ENCODE peak calls at places on chromosomes 3 and 15, in five cellular contexts. W is HepG2, X is HFF-Myc, B is AG04450, D is heart left ventricle. Q is an unnamed sample.
A peak's percentile ranks its signal among the peaks of the same experiment; 100 is the strongest.

GRCh38 chr15:86915811-86916331 is 836.2 kb downstream of the AGBL1 start:
- DNase-seq in D (no peak), B (peak; percentile 7), W (peak; percentile 31), X (peak; percentile 1), Q (peak; percentile 29)

GRCh38 chr15:93210995-93211394 is 122.0 kb upstream of the RGMA start:
- DNase-seq in W (no peak), X (no peak), D (no peak), B (no peak), Q (no peak)

GRCh38 chr15:48358229-48358641 is 27.0 kb downstream of the DUT start:
- DNase-seq in W (no peak), D (no peak), X (peak; percentile 55), B (no peak), Q (no peak)

GRCh38 chr15:78752492-78753358 is 58.5 kb downstream of the ADAMTS7 start:
- DNase-seq in W (no peak), X (no peak), D (peak; percentile 51), B (no peak), Q (no peak)

GRCh38 chr3:184345678-184346144 is 8.3 kb downstream of the FAM131A start:
- DNase-seq in B (no peak), D (peak; percentile 61), X (no peak), W (peak; percentile 84), Q (peak; percentile 60)

GRCh38 chr15:50542051-50542450 is 4.4 kb downstream of the USP50 start:
- DNase-seq in X (peak; percentile 83), B (no peak), W (peak; percentile 11), D (no peak), Q (no peak)

GRCh38 chr3:158794936-158795518 is 6.8 kb upstream of the MFSD1 start:
- DNase-seq in W (peak; percentile 32), D (no peak), B (no peak), X (no peak), Q (no peak)

GRCh38 chr15:31571676-31572075 is 245.0 kb downstream of the KLF13 start:
- DNase-seq in X (no peak), W (no peak), D (no peak), B (no peak), Q (no peak)

GRCh38 chr3:141337523-141337854 is 30.8 kb upstream of the ZBTB38 start:
- DNase-seq in X (no peak), B (no peak), D (no peak), W (no peak), Q (no peak)

GRCh38 chr3:100067589-100067988 is 46.7 kb downstream of the FILIP1L start:
- DNase-seq in W (no peak), B (no peak), D (no peak), X (no peak), Q (no peak)

GRCh38 chr15:99365232-99365631 is 114.0 kb downstream of the LRRC28 start:
- DNase-seq in W (no peak), B (no peak), D (no peak), X (no peak), Q (no peak)

GRCh38 chr3:169863458-169863899 is 6.3 kb downstream of the LRRC31 start:
- DNase-seq in X (peak; percentile 56), D (peak; percentile 43), W (peak; percentile 55), B (peak; percentile 34), Q (peak; percentile 55)

GRCh38 chr3:188929138-188929537 is 242.6 kb upstream of the TPRG1 start:
- DNase-seq in X (no peak), W (peak; percentile 35), B (no peak), D (no peak), Q (no peak)
- TF ChIP-seq CTCF in X (no peak), W (peak; percentile 71), B (peak; percentile 15), D (no peak), Q (peak; percentile 15)

GRCh38 chr3:42226470-42227425 is 39.2 kb downstream of the CCK start:
- DNase-seq in W (no peak), B (no peak), D (no peak), X (no peak), Q (no peak)

GRCh38 chr3:42228796-42229195 is 37.2 kb downstream of the CCK start:
- DNase-seq in W (peak; percentile 20), X (no peak), B (no peak), D (no peak), Q (no peak)

GRCh38 chr3:42229266-42229941 is 36.6 kb downstream of the CCK start:
- DNase-seq in X (no peak), D (no peak), W (no peak), B (no peak), Q (no peak)

GRCh38 chr3:42230860-42231259 is 35.1 kb downstream of the CCK start:
- DNase-seq in W (no peak), D (no peak), B (no peak), X (no peak), Q (no peak)

DNA sequence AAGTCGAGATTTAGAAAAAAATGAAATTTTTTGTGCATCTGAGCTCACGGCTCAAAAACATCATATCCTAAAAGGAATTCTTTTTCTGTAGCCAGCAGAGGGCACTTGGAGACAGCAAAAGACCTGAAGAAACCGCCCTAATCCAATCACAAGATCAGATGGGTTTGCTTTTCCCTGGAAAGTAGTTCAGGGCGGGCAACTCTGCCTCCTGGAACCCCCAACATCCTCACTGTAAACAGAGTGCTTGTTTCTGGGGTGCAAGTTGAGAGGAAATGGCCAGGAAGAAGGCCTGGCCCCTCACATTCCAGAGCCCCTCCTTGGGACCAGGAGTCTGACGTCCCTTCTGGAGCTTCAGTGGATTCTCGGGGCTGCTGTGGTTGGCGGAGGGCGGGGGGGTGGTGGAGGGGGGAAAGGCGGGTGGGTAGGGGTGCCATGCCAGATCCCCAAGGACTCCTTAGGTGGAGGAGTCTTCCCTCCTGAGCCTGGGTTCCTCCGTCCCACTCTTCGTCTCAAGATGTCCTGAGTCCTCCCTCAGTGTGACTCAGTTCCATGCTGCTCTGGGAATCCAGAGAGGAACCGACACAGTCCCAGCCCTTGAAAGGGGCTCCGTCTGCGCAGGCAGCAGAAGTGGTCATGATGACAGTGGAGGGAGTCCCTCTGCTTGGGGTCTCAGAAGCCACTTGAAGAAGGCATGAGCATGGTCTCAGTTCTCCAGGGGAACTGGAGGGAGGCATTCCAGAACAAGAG is 35.9 kb downstream of the CCK start:
- DNase-seq in B (peak; percentile 33), W (peak; percentile 50), D (no peak), X (peak; percentile 29), Q (no peak)
- H3K4me3 ChIP-seq in B (no peak overlapping the region), W (no peak overlapping the region), D (no peak overlapping the region), X (no peak overlapping the region), Q (no peak overlapping the region)

DNA sequence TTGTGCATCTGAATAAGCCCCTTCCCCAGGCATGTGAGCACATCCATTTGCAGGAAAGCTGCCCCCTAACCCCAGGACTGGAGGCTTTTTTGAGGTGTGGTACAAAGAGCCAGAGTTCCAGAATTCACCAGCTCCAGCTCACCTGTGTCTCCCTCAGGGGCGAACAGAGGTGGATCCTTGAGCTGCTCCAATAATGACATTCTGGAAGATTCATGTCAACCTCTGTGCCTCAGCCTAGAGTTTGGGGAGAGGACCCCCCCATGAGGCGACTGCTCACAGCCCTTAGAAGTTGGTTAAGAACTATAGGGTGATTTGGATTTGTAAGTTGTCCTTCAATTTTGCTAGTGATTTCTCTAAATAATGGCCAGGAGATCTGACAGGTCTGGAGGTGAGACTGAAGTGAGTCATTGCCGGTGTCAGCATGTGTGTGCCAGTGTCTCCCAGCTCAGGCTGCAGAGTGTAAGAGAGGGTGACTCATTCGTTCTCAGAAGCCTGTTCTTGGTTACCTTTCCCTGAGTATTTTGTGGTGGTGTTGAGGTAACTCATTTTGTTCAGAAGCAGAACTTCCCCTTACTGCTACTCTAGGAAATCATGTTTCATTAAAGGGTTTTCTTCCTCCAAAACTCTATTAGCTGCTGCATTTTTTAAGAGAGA is 136.9 kb upstream of the TOPAZ1 start:
- DNase-seq in D (no peak), W (no peak), B (no peak), X (peak; percentile 40), Q (peak; percentile 72)
- TF ChIP-seq CTCF in D (no peak), W (no peak), B (no peak), X (no peak), Q (no peak)

GRCh38 chr3:116280130-116280740 is 165.1 kb downstream of the LSAMP start:
- DNase-seq in W (no peak), B (no peak), X (no peak), D (no peak), Q (no peak)
- H3K4me3 ChIP-seq in W (no peak overlapping the region), B (no peak overlapping the region), X (no peak overlapping the region), D (no peak overlapping the region), Q (no peak overlapping the region)

DNA sequence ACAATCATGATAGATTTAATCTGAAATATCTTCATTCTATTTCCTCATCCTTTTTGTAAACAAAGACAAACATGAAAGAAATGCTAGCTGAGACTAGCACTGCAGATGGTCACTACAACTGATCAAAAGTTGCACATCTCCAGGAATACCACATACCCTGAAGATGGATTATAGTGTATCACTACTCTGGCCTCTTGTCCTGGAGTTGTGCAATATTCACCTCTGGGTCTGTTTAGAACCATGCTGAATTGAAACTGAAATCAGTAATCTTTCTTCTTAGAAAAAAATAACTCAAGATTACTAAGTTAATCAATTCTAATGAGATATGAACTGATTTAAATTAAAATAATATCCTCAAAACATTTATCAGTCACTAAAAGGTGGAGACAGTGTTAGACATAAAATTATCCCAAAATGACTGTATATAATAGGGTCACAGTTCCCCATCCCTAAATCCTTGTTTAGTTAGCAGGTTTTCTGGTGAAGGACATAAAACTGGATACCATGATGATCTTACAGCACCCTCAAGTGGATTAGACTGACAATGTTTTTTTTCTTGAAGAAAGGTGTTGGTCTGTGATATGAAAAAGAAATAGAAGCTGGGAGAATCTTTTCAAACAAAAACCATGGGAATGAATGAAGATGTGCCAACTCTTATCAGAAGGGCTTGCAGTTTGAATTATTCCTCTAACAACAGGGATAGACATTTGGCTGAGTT is 7.2 kb upstream of the TTC14 start:
- DNase-seq in B (peak; percentile 37), W (peak; percentile 13), D (no peak), X (no peak), Q (peak; percentile 19)
- TF ChIP-seq CTCF in B (peak; percentile 68), W (peak; percentile 59), D (peak; percentile 14), X (peak; percentile 13), Q (peak; percentile 66)

GRCh38 chr3:53073553-53074365 is 27.9 kb upstream of the SFMBT1 start:
- DNase-seq in B (no peak), D (no peak), W (no peak), X (no peak), Q (no peak)
- H3K4me3 ChIP-seq in B (no peak overlapping the region), D (peak overlapping the region; percentile 72), W (peak overlapping the region; percentile 70), X (peak overlapping the region; percentile 41), Q (peak overlapping the region; percentile 84)

Q was measured in epithelial cell of proximal tubule.